ENCODE peak calls at places on chromosomes 11 and 22, in seven cellular contexts. One of them, this sample, is unnamed.

GRCh38 chr11:35227551-35228341 is 88.8 kb downstream of the CD44 start:
- DNase-seq in pancreas: no peak
- DNase-seq in AG04450: no peak
- DNase-seq in psoas muscle: no peak
- DNase-seq in suprapubic skin: no peak
- DNase-seq in astrocyte of the spinal cord: no peak
- DNase-seq in cardiac muscle cell: no peak
- DNase-seq in this sample: no peak

GRCh38 chr11:86637976-86638375 is 34.4 kb downstream of the ME3 start:
- DNase-seq in suprapubic skin: no peak
- DNase-seq in AG04450: no peak
- DNase-seq in pancreas: no peak
- DNase-seq in cardiac muscle cell: no peak
- DNase-seq in psoas muscle: no peak
- DNase-seq in astrocyte of the spinal cord: peak; percentile 87
- DNase-seq in this sample: no peak

GRCh38 chr22:49253656-49254055 is 574.0 kb downstream of the BRD1 start:
- DNase-seq in astrocyte of the spinal cord: no peak
- DNase-seq in pancreas: no peak
- DNase-seq in AG04450: no peak
- DNase-seq in suprapubic skin: peak; percentile 24
- DNase-seq in psoas muscle: no peak
- DNase-seq in cardiac muscle cell: no peak
- DNase-seq in this sample: no peak

GRCh38 chr11:64866173-64866491 is 12.3 kb downstream of the EHD1 start:
- DNase-seq in cardiac muscle cell: no peak
- DNase-seq in psoas muscle: no peak
- DNase-seq in suprapubic skin: no peak
- DNase-seq in pancreas: no peak
- DNase-seq in astrocyte of the spinal cord: no peak
- DNase-seq in AG04450: no peak
- DNase-seq in this sample: no peak

GRCh38 chr11:2100361-2101170 is 38.6 kb downstream of the IGF2 start:
- DNase-seq in AG04450: no peak
- DNase-seq in psoas muscle: peak; percentile 58
- DNase-seq in suprapubic skin: peak; percentile 78
- DNase-seq in astrocyte of the spinal cord: no peak
- DNase-seq in cardiac muscle cell: peak; percentile 67
- DNase-seq in pancreas: peak; percentile 48
- DNase-seq in this sample: no peak

GRCh38 chr22:45572444-45572843 is 69.8 kb downstream of the FBLN1 start:
- DNase-seq in suprapubic skin: no peak
- DNase-seq in pancreas: no peak
- DNase-seq in cardiac muscle cell: no peak
- DNase-seq in AG04450: no peak
- DNase-seq in psoas muscle: peak; percentile 26
- DNase-seq in astrocyte of the spinal cord: no peak
- DNase-seq in this sample: no peak

GRCh38 chr22:38141574-38141973 is 31.1 kb upstream of the BAIAP2L2 start:
- DNase-seq in astrocyte of the spinal cord: no peak
- DNase-seq in cardiac muscle cell: no peak
- DNase-seq in pancreas: no peak
- DNase-seq in suprapubic skin: peak; percentile 28
- DNase-seq in AG04450: no peak
- DNase-seq in psoas muscle: no peak
- DNase-seq in this sample: no peak

GRCh38 chr11:111427471-111427912 is 48.4 kb upstream of the POU2AF1 start:
- DNase-seq in suprapubic skin: no peak
- DNase-seq in pancreas: no peak
- DNase-seq in psoas muscle: no peak
- DNase-seq in astrocyte of the spinal cord: no peak
- DNase-seq in AG04450: no peak
- DNase-seq in cardiac muscle cell: no peak
- DNase-seq in this sample: no peak

GRCh38 chr11:20368441-20368840 is 4.9 kb downstream of the HTATIP2 start:
- DNase-seq in pancreas: no peak
- DNase-seq in cardiac muscle cell: peak; percentile 12
- DNase-seq in astrocyte of the spinal cord: no peak
- DNase-seq in AG04450: no peak
- DNase-seq in psoas muscle: no peak
- DNase-seq in suprapubic skin: no peak
- DNase-seq in this sample: no peak

GRCh38 chr11:6505577-6506240 is 8.6 kb downstream of the DNHD1 start:
- DNase-seq in pancreas: no peak
- DNase-seq in AG04450: peak; percentile 16
- DNase-seq in astrocyte of the spinal cord: peak; percentile 67
- DNase-seq in suprapubic skin: no peak
- DNase-seq in cardiac muscle cell: peak; percentile 76
- DNase-seq in psoas muscle: no peak
- DNase-seq in this sample: no peak

GRCh38 chr22:25453557-25453956 is 110.9 kb upstream of the GRK3 start:
- DNase-seq in astrocyte of the spinal cord: no peak
- DNase-seq in psoas muscle: no peak
- DNase-seq in suprapubic skin: no peak
- DNase-seq in cardiac muscle cell: no peak
- DNase-seq in AG04450: no peak
- DNase-seq in pancreas: no peak
- DNase-seq in this sample: no peak

GRCh38 chr11:70727899-70728620 is 329.7 kb downstream of the CTTN start:
- DNase-seq in astrocyte of the spinal cord: no peak
- DNase-seq in psoas muscle: peak; percentile 23
- DNase-seq in pancreas: no peak
- DNase-seq in suprapubic skin: no peak
- DNase-seq in AG04450: no peak
- DNase-seq in cardiac muscle cell: no peak
- DNase-seq in this sample: no peak

GRCh38 chr11:105027671-105028070 is 4.7 kb upstream of the CASP5 start:
- DNase-seq in pancreas: no peak
- DNase-seq in psoas muscle: no peak
- DNase-seq in cardiac muscle cell: no peak
- DNase-seq in AG04450: no peak
- DNase-seq in suprapubic skin: no peak
- DNase-seq in astrocyte of the spinal cord: no peak
- DNase-seq in this sample: no peak

GRCh38 chr11:93484716-93485115 is 58.5 kb downstream of the SMCO4 start:
- DNase-seq in cardiac muscle cell: peak; percentile 44
- DNase-seq in AG04450: peak; percentile 34
- DNase-seq in astrocyte of the spinal cord: peak; percentile 47
- DNase-seq in suprapubic skin: no peak
- DNase-seq in psoas muscle: no peak
- DNase-seq in pancreas: no peak
- DNase-seq in this sample: peak; percentile 35

GRCh38 chr11:115085461-115086220 is 407.3 kb downstream of the NXPE2 start:
- DNase-seq in AG04450: no peak
- DNase-seq in cardiac muscle cell: no peak
- DNase-seq in suprapubic skin: no peak
- DNase-seq in astrocyte of the spinal cord: no peak
- DNase-seq in psoas muscle: no peak
- DNase-seq in pancreas: no peak
- DNase-seq in this sample: no peak

GRCh38 chr11:30370164-30370563 is 47.3 kb downstream of the ARL14EP start:
- DNase-seq in AG04450: no peak
- DNase-seq in cardiac muscle cell: no peak
- DNase-seq in suprapubic skin: no peak
- DNase-seq in psoas muscle: no peak
- DNase-seq in pancreas: no peak
- DNase-seq in astrocyte of the spinal cord: no peak
- DNase-seq in this sample: no peak

GRCh38 chr11:108580645-108581044 is 12.9 kb downstream of the EXPH5 start:
- DNase-seq in suprapubic skin: no peak
- DNase-seq in AG04450: no peak
- DNase-seq in astrocyte of the spinal cord: no peak
- DNase-seq in cardiac muscle cell: no peak
- DNase-seq in psoas muscle: no peak
- DNase-seq in pancreas: no peak
- DNase-seq in this sample: no peak

GRCh38 chr22:44554411-44554810 is 56.4 kb upstream of the RTL6 start:
- DNase-seq in pancreas: no peak
- DNase-seq in psoas muscle: no peak
- DNase-seq in suprapubic skin: peak; percentile 31
- DNase-seq in AG04450: no peak
- DNase-seq in cardiac muscle cell: no peak
- DNase-seq in astrocyte of the spinal cord: no peak
- DNase-seq in this sample: no peak

GRCh38 chr11:122981388-122982264 is at the start of gene BSX:
- DNase-seq in suprapubic skin: no peak
- DNase-seq in AG04450: no peak
- DNase-seq in pancreas: peak; percentile 68
- DNase-seq in cardiac muscle cell: peak; percentile 74
- DNase-seq in astrocyte of the spinal cord: peak; percentile 47
- DNase-seq in psoas muscle: peak; percentile 67
- DNase-seq in this sample: no peak

GRCh38 chr11:77126861-77127673 is 979 bp upstream of the MYO7A start:
- DNase-seq in psoas muscle: peak; percentile 76
- DNase-seq in cardiac muscle cell: peak; percentile 57
- DNase-seq in astrocyte of the spinal cord: peak; percentile 33
- DNase-seq in AG04450: no peak
- DNase-seq in suprapubic skin: no peak
- DNase-seq in pancreas: peak; percentile 79
- DNase-seq in this sample: no peak

GRCh38 chr22:44702479-44703219 is 645 bp downstream of the PRR5 start:
- DNase-seq in AG04450: no peak
- DNase-seq in cardiac muscle cell: peak; percentile 45
- DNase-seq in suprapubic skin: no peak
- DNase-seq in psoas muscle: no peak
- DNase-seq in pancreas: peak; percentile 69
- DNase-seq in astrocyte of the spinal cord: no peak
- DNase-seq in this sample: no peak

DNA sequence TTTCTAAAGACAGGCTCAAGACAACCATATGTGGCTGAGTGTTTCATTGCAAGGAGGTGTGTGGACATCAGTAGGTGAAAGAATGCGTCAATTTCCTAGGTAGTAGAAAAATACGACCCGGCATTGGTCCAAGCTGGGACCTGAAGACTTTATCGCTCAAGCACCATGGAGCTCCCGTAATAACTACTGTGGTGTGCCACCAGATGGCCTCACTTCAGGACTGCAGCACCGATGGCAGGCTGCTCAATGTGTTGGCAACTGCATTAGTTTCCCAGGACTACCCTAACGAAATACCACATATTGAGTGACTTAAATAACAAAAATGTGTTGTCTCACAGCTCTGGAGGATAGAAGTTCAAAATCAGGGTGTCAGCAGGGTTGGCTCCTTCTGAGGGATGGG is 72.4 kb upstream of the FAT3 start:
- DNase-seq in psoas muscle: no peak
- DNase-seq in suprapubic skin: no peak
- DNase-seq in cardiac muscle cell: no peak
- DNase-seq in astrocyte of the spinal cord: no peak
- DNase-seq in pancreas: no peak
- DNase-seq in AG04450: no peak
- DNase-seq in this sample: no peak
- TF ChIP-seq CTCF in psoas muscle: no peak
- TF ChIP-seq CTCF in suprapubic skin: no peak
- TF ChIP-seq CTCF in cardiac muscle cell: no peak
- TF ChIP-seq CTCF in astrocyte of the spinal cord: no peak
- TF ChIP-seq CTCF in pancreas: no peak
- TF ChIP-seq CTCF in AG04450: peak; percentile 3
- TF ChIP-seq CTCF in this sample: no peak

DNA sequence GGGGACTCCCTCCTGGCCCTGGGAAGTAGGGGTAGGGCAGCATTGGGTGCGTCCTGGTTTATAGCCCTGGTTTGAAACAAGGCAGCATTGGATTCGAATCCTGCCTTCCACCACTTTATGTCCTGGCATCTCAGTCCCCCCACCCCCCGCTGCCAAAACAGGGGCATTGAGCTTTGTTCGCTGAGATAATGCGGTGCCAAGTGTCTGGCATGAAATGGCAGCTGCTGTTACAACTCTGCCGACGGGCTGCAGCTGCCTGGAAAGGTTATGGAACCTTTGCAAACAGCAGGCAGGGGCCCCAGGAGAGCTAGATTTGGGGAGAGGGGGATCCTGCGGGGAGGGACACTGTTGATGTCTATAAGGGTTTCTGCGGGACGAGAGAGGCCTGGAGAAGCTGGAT is 1.9 kb downstream of the TST start:
- DNase-seq in pancreas: no peak
- DNase-seq in cardiac muscle cell: no peak
- DNase-seq in AG04450: no peak
- DNase-seq in suprapubic skin: no peak
- DNase-seq in psoas muscle: no peak
- DNase-seq in astrocyte of the spinal cord: no peak
- DNase-seq in this sample: no peak
- H3K4me3 ChIP-seq in pancreas: peak overlapping the region; percentile 92
- H3K4me3 ChIP-seq in cardiac muscle cell: no peak overlapping the region
- H3K4me3 ChIP-seq in AG04450: peak overlapping the region; percentile 4
- H3K4me3 ChIP-seq in suprapubic skin: no peak overlapping the region
- H3K4me3 ChIP-seq in psoas muscle: peak overlapping the region; percentile 92
- H3K4me3 ChIP-seq in astrocyte of the spinal cord: no peak overlapping the region
- H3K4me3 ChIP-seq in this sample: no peak overlapping the region

DNA sequence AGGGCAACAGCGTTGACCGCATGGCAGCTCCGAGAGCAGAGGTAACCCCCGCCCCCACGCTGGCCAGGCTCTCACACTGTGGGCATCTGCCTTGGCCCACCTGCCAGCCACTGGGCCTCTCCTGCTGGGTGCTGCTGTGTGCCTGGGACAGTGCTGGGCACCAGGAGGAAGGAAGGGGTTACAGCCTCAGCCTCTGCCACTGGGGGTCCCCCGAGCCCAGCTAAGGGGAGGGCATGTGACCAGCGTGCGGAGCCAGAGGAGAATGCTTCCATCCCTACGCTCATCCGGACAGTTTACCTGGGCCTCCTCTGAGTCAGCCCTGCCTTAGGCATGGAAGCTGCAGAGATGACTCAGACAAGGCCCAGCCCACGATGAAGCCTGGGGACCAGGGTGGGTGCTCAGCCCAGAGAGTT is 10.9 kb downstream of the NCF4 start:
- DNase-seq in cardiac muscle cell: no peak
- DNase-seq in pancreas: no peak
- DNase-seq in astrocyte of the spinal cord: no peak
- DNase-seq in psoas muscle: no peak
- DNase-seq in AG04450: no peak
- DNase-seq in suprapubic skin: no peak
- DNase-seq in this sample: no peak
- TF ChIP-seq CTCF in cardiac muscle cell: peak; percentile 5
- TF ChIP-seq CTCF in pancreas: no peak
- TF ChIP-seq CTCF in astrocyte of the spinal cord: no peak
- TF ChIP-seq CTCF in psoas muscle: no peak
- TF ChIP-seq CTCF in AG04450: no peak
- TF ChIP-seq CTCF in suprapubic skin: no peak
- TF ChIP-seq CTCF in this sample: no peak

DNA sequence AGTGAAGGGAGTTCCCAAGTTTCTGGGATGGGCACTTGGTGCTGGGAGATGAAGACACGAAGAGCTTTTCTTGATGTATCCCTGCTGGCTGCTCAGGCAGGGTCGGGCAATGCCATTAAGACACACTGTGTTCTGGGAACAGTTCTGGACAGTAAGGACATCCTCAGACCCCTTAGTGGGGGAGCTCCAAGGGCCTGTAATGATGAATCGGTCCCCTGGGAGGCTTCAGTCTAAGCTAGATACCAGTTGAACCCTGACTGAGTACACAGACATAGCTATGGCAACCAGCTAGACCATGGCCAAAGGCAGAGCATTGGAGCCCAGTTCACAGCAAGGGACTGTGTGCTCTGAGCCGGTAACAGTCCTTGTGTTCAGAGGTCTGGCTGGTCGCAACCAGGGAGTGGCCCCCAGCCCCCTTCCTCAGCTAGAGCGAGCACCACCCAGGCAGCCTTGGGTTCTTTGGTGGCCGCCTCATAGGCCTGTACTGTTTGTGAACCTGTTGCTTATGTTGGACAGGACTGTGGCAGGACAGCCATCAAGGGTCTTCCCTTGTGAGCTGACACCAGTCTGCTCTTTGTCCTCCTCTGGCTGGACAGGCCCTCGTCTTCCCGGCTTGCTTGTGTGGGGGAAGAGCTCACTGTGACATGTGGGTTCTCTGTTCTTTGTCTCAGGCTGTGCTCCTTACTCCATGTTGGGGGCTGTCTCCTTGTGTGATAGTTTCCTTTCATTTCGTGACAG is 25.0 kb downstream of the MED15 start:
- DNase-seq in cardiac muscle cell: no peak
- DNase-seq in astrocyte of the spinal cord: no peak
- DNase-seq in pancreas: no peak
- DNase-seq in suprapubic skin: no peak
- DNase-seq in psoas muscle: no peak
- DNase-seq in AG04450: no peak
- DNase-seq in this sample: no peak
- H3K4me3 ChIP-seq in cardiac muscle cell: no peak overlapping the region
- H3K4me3 ChIP-seq in astrocyte of the spinal cord: no peak overlapping the region
- H3K4me3 ChIP-seq in pancreas: no peak overlapping the region
- H3K4me3 ChIP-seq in suprapubic skin: no peak overlapping the region
- H3K4me3 ChIP-seq in psoas muscle: no peak overlapping the region
- H3K4me3 ChIP-seq in AG04450: no peak overlapping the region
- H3K4me3 ChIP-seq in this sample: no peak overlapping the region